ENCODE peak calls at places on chromosomes 5 and 9, in five cellular contexts. C is iPS DF 6.9; J is CD4-positive, CD25-positive, alpha-beta regulatory T cell; O is keratinocyte; Q is Peyer's patch. L is an unnamed sample. For H3K9me3, the result is how much of the 10 kb centered on the place peaks cover.

GRCh38 chr9:133881671-133882381 is 110.3 kb downstream of the VAV2 start:
- DNase-seq in C (no peak), J (no peak), O (no peak), Q (no peak), L (no peak)

GRCh38 chr5:171309526-171310333 is 682 bp downstream of the TLX3 start:
- DNase-seq in C (no peak), J (peak), O (no peak), Q (no peak), L (no peak)

GRCh38 chr9:38724749-38725148 is 4.8 kb upstream of the FAM240B start:
- DNase-seq in C (no peak), J (no peak), O (no peak), Q (no peak), L (no peak)

GRCh38 chr5:90613918-90614504 is 55.4 kb downstream of the ADGRV1 start:
- DNase-seq in C (no peak), J (no peak), O (no peak), Q (no peak), L (no peak)

GRCh38 chr5:143874312-143874711 is 62.4 kb downstream of the HMHB1 start:
- DNase-seq in C (no peak), J (no peak), O (no peak), Q (no peak), L (no peak)

GRCh38 chr9:75229605-75230332 is 141.5 kb downstream of the OSTF1 start:
- DNase-seq in C (no peak), J (no peak), O (peak), Q (peak), L (no peak)

GRCh38 chr5:175353876-175354275 is 90.1 kb downstream of the DRD1 start:
- DNase-seq in C (no peak), J (no peak), O (no peak), Q (no peak), L (no peak)

GRCh38 chr5:65871182-65871581 is 55.2 kb upstream of the ERBIN start:
- DNase-seq in C (no peak), J (no peak), O (no peak), Q (no peak), L (no peak)

GRCh38 chr5:55219770-55220169 is 7.3 kb downstream of the MCIDAS start:
- DNase-seq in C (no peak), J (no peak), O (no peak), Q (no peak), L (no peak)

GRCh38 chr9:107548298-107549142 is 59.0 kb upstream of the KLF4 start:
- DNase-seq in C (no peak), J (no peak), O (no peak), Q (no peak), L (no peak)

GRCh38 chr9:127634698-127635097 is 22.6 kb downstream of the STXBP1 start:
- DNase-seq in C (no peak), J (no peak), O (no peak), Q (no peak), L (no peak)

GRCh38 chr9:132697230-132697629 is 27.0 kb downstream of the GTF3C4 start:
- DNase-seq in C (no peak), J (no peak), O (no peak), Q (no peak), L (no peak)

GRCh38 chr5:53411388-53411787 is 69.0 kb upstream of the FST start:
- DNase-seq in C (no peak), J (peak), O (no peak), Q (no peak), L (no peak)

GRCh38 chr9:105921057-105921721 is 226.8 kb downstream of the TMEM38B start:
- DNase-seq in C (no peak), J (no peak), O (no peak), Q (no peak), L (no peak)

GRCh38 chr9:131724678-131725077 is 15.2 kb downstream of the RAPGEF1 start:
- DNase-seq in C (no peak), J (peak), O (no peak), Q (no peak), L (no peak)

GRCh38 chr5:61362796-61363364 is 30.8 kb downstream of the ZSWIM6 start:
- DNase-seq in C (no peak), J (no peak), O (no peak), Q (no peak), L (no peak)

GRCh38 chr9:82144803-82145202 is 156.2 kb downstream of the SPATA31D1 start:
- DNase-seq in C (no peak), J (no peak), O (no peak), Q (no peak), L (no peak)

GRCh38 chr9:35553670-35554543 is 51.2 kb upstream of the TESK1 start:
- DNase-seq in C (no peak), J (peak), O (no peak), Q (no peak), L (no peak)

GRCh38 chr5:91159647-91160046 is 223.5 kb downstream of the ARRDC3 start:
- DNase-seq in C (no peak), J (no peak), O (no peak), Q (no peak), L (no peak)

GRCh38 chr5:149397530-149397929 is 18.4 kb upstream of the IL17B start:
- DNase-seq in C (no peak), J (no peak), O (no peak), Q (no peak), L (no peak)

GRCh38 chr9:95127249-95128176 is 190.0 kb downstream of the FANCC start:
- DNase-seq in C (peak), J (peak), O (no peak), Q (peak), L (peak)

DNA sequence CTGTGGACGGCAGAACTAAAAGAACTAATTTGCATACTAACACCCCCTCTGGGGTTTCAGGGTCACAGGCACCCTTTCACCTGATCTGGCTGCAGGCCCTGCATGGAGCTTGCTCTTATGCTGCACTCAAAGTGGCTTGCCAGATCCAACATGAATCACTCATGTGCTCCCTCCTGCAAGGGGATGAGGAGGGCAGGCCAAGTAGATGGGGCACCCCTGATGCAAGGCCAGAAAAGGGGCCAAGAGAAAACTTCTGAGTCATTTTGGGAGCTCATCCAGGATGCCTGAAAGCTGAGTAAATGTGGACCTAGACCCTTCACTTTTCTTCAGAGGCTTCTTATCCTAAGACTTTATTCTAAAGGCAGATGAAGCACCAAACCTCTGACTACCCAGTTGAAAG is 558.5 kb upstream of the PTGER4 start:
- DNase-seq in C (no peak), J (no peak), O (no peak), Q (no peak), L (no peak)
- H3K9me3 ChIP-seq in C (under half), J (under half), O (under half), Q (under half), L (under half)

GRCh38 chr5:1261643-1262042 is 33.2 kb downstream of the TERT start:
- DNase-seq in C (no peak), J (no peak), O (no peak), Q (no peak), L (no peak)
- H3K9me3 ChIP-seq in C (under half), J (under half), O (under half), Q (under half), L (under half)

GRCh38 chr9:1457460-1457859 is 407.3 kb downstream of the DMRT2 start:
- DNase-seq in C (no peak), J (no peak), O (no peak), Q (no peak), L (no peak)
- H3K9me3 ChIP-seq in C (under half), J (under half), O (under half), Q (under half), L (under half)

DNA sequence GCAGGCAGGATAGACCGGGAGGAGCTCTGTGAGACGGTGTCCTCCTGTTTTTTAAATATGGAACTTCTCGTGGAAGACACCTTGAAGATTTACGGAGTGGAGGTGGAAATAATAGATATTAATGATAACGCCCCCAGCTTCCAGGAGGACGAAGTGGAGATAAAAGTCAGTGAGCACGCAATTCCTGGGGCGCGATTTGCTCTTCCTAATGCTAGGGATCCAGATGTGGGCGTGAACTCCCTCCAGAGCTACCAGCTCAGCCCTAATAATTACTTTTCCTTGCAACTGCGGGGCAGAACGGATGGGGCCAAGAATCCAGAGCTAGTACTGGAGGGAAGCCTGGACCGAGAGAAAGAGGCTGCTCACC is 621 bp downstream of the PCDHGA11 start:
- DNase-seq in C (no peak), J (no peak), O (no peak), Q (no peak), L (no peak)
- H3K9me3 ChIP-seq in C (under half), J (under half), O (under half), Q (under half), L (under half)

GRCh38 chr9:102445906-102446305 is 549.2 kb upstream of the CYLC2 start:
- DNase-seq in C (no peak), J (no peak), O (no peak), Q (no peak), L (no peak)

GRCh38 chr9:102445181-102445747 is 549.9 kb upstream of the CYLC2 start:
- DNase-seq in C (no peak), J (no peak), O (no peak), Q (no peak), L (no peak)
- H3K9me3 ChIP-seq in C (under half), J (under half), O (under half), Q (under half), L (under half)

DNA sequence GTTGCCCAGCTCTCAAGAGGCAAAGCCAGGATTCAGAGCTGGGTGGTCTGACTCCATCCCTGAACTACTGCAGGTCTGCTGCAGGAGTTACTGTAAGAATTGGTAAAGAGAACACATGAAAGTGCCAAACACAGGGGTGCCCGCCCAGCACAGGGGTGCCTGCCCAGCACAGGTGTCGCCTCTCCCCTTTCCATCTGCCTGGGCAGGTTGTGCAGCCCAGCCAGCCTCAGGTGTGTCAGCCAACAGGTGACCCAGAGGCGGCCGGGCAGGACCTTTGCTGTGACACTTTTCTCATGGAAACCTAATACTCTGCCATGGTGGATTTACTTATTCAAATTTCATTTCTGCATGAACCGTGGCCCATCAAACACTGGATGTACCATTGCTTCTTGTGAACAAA is 289.7 kb upstream of the IRX4 start:
- DNase-seq in C (no peak), J (no peak), O (no peak), Q (no peak), L (no peak)
- H3K9me3 ChIP-seq in C (under half), J (under half), O (under half), Q (under half), L (under half)

GRCh38 chr9:15280647-15281046 is 26.4 kb downstream of the TTC39B start:
- DNase-seq in C (no peak), J (no peak), O (no peak), Q (no peak), L (no peak)

GRCh38 chr9:15276328-15276969 is 30.6 kb downstream of the TTC39B start:
- DNase-seq in C (no peak), J (no peak), O (no peak), Q (no peak), L (no peak)

GRCh38 chr9:15278290-15278689 is 28.7 kb downstream of the TTC39B start:
- DNase-seq in C (no peak), J (no peak), O (no peak), Q (no peak), L (no peak)

GRCh38 chr9:15277400-15278137 is 29.4 kb downstream of the TTC39B start:
- DNase-seq in C (no peak), J (peak), O (no peak), Q (no peak), L (no peak)

DNA sequence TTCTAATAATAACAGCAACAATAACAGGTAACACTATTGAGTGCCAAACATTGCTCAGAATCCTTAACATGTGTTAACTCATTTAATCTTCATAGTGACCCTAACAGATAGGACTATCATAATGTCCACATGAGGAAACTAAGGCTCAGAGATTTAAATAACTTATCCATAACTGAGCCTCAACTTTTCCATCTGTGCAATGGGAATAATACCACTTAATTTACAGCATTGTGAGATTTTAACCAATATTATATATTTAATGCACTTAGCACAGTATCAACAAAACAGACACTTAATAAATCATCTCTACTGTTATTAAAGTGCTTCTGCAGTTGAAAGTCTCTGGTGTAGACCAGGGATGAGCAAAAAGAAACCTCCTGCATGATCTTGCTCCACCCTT is 28.2 kb downstream of the TTC39B start:
- DNase-seq in C (no peak), J (no peak), O (no peak), Q (no peak), L (no peak)
- H3K9me3 ChIP-seq in C (under half), J (under half), O (under half), Q (under half), L (under half)

GRCh38 chr5:83577036-83577636 is 105.6 kb downstream of the VCAN start:
- DNase-seq in C (no peak), J (no peak), O (no peak), Q (no peak), L (no peak)
- H3K9me3 ChIP-seq in C (under half), J (under half), O (under half), Q (under half), L (under half)